ENCODE peak calls at places on chromosomes 7 and 10, in five cellular contexts. H is pancreas, L is choroid plexus epithelial cell, F is NCI-H2081, B is LHCN-M2. E is an unnamed sample.

GRCh38 chr7:110181768-110182167 is 909.2 kb upstream of the LRRN3 start:
- DNase-seq in H (no peak), L (no peak), F (no peak), B (no peak), E (no peak)

GRCh38 chr7:111865430-111865829 is 303.1 kb upstream of the IMMP2L start:
- DNase-seq in H (no peak), L (no peak), F (no peak), B (no peak), E (no peak)

GRCh38 chr7:156121956-156122355 is 309.7 kb upstream of the SHH start:
- DNase-seq in H (no peak), L (no peak), F (no peak), B (no peak), E (no peak)

GRCh38 chr7:127066974-127067373 is 185.8 kb downstream of the GRM8 start:
- DNase-seq in H (no peak), L (no peak), F (no peak), B (no peak), E (no peak)

GRCh38 chr7:95205821-95206220 is 118.5 kb downstream of the PON1 start:
- DNase-seq in H (no peak), L (peak), F (no peak), B (peak), E (peak)

GRCh38 chr10:133474833-133475734 is 21.3 kb downstream of the SCART1 start:
- DNase-seq in H (no peak), L (no peak), F (no peak), B (no peak), E (no peak)

GRCh38 chr10:59290448-59290847 is 71.9 kb downstream of the FAM13C start:
- DNase-seq in H (no peak), L (no peak), F (no peak), B (peak), E (no peak)

GRCh38 chr7:131538791-131539179 is 17.6 kb downstream of the PODXL start:
- DNase-seq in H (peak), L (no peak), F (no peak), B (peak), E (no peak)

GRCh38 chr10:60917331-60918280 is 26.4 kb downstream of the RHOBTB1 start:
- DNase-seq in H (no peak), L (peak), F (no peak), B (peak), E (peak)

GRCh38 chr7:113629244-113629643 is 289.6 kb downstream of the PPP1R3A start:
- DNase-seq in H (no peak), L (peak), F (no peak), B (peak), E (no peak)

GRCh38 chr10:78514459-78514858 is 480.8 kb downstream of the RPS24 start:
- DNase-seq in H (no peak), L (no peak), F (no peak), B (no peak), E (no peak)

GRCh38 chr10:71038234-71038633 is 149.9 kb upstream of the PCBD1 start:
- DNase-seq in H (no peak), L (no peak), F (no peak), B (no peak), E (no peak)

GRCh38 chr7:78441737-78442136 is 643.2 kb downstream of the PHTF2 start:
- DNase-seq in H (no peak), L (no peak), F (no peak), B (no peak), E (no peak)

E was measured in astrocyte of the spinal cord.